ENCODE peak calls at places on chromosomes 5 and 9, in five cellular contexts. Z, C, H, Y and F are unnamed samples.

GRCh38 chr5:16418471-16418922 is 47.1 kb downstream of the ZNF622 start:
- DNase-seq in Z (no peak), C (no peak), H (peak), Y (no peak), F (no peak)

GRCh38 chr9:5025416-5025815 is 40.3 kb downstream of the JAK2 start:
- DNase-seq in Z (no peak), C (no peak), H (no peak), Y (no peak), F (no peak)

GRCh38 chr5:126267435-126267834 is 155.8 kb upstream of the GRAMD2B start:
- DNase-seq in Z (no peak), C (no peak), H (no peak), Y (no peak), F (no peak)

GRCh38 chr9:98372077-98372812 is 116.8 kb upstream of the TBC1D2 start:
- DNase-seq in Z (no peak), C (no peak), H (no peak), Y (no peak), F (no peak)

GRCh38 chr5:167953151-167953788 is 338.2 kb upstream of the WWC1 start:
- DNase-seq in Z (no peak), C (no peak), H (no peak), Y (peak), F (no peak)

GRCh38 chr9:16816006-16816405 is 54.5 kb downstream of the BNC2 start:
- DNase-seq in Z (no peak), C (no peak), H (peak), Y (no peak), F (no peak)

GRCh38 chr5:58922392-58923171 is 339.7 kb downstream of the RAB3C start:
- DNase-seq in Z (no peak), C (no peak), H (no peak), Y (no peak), F (no peak)

GRCh38 chr5:35694481-35694880 is 76.8 kb downstream of the SPEF2 start:
- DNase-seq in Z (no peak), C (no peak), H (no peak), Y (no peak), F (no peak)

GRCh38 chr5:5418006-5418405 is 4.5 kb upstream of the ICE1 start:
- DNase-seq in Z (no peak), C (no peak), H (no peak), Y (no peak), F (no peak)

GRCh38 chr5:6383376-6383775 is 5.0 kb upstream of the MED10 start:
- DNase-seq in Z (no peak), C (no peak), H (peak), Y (no peak), F (no peak)

GRCh38 chr5:18043344-18043743 is 409.1 kb downstream of the TAF11L14 start:
- DNase-seq in Z (no peak), C (no peak), H (no peak), Y (no peak), F (no peak)

GRCh38 chr5:34452170-34452828 is 203.8 kb upstream of the RAI14 start:
- DNase-seq in Z (no peak), C (no peak), H (peak), Y (no peak), F (no peak)

GRCh38 chr9:100104314-100104713 is 5.3 kb downstream of the INVS start:
- DNase-seq in Z (no peak), C (no peak), H (no peak), Y (no peak), F (no peak)

GRCh38 chr5:157442989-157443619 is 16.9 kb upstream of the NIPAL4 start:
- DNase-seq in Z (no peak), C (no peak), H (no peak), Y (no peak), F (no peak)

GRCh38 chr9:99400184-99400731 is 178.2 kb downstream of the SEC61B start:
- DNase-seq in Z (no peak), C (no peak), H (no peak), Y (no peak), F (no peak)

GRCh38 chr5:157659886-157660660 is 7.8 kb upstream of the SOX30 start:
- DNase-seq in Z (no peak), C (no peak), H (no peak), Y (no peak), F (no peak)

GRCh38 chr5:152723482-152723881 is 318.4 kb upstream of the NMUR2 start:
- DNase-seq in Z (no peak), C (no peak), H (no peak), Y (no peak), F (no peak)

GRCh38 chr5:154367101-154367500 is 78.7 kb upstream of the SAP30L start:
- DNase-seq in Z (no peak), C (no peak), H (no peak), Y (no peak), F (no peak)

GRCh38 chr9:123724211-123724831 is 205.6 kb downstream of the DENND1A start:
- DNase-seq in Z (no peak), C (no peak), H (peak), Y (no peak), F (no peak)

GRCh38 chr9:119370816-119371215 is 1.6 kb upstream of the BRINP1 start:
- DNase-seq in Z (no peak), C (peak), H (no peak), Y (peak), F (no peak)

GRCh38 chr5:139655727-139656271 is 7.7 kb downstream of the CXXC5 start:
- DNase-seq in Z (no peak), C (no peak), H (no peak), Y (no peak), F (no peak)

GRCh38 chr5:424259-425110 is 18.5 kb upstream of the EXOC3 start:
- DNase-seq in Z (no peak), C (peak), H (no peak), Y (no peak), F (peak)

GRCh38 chr5:153969563-153969895 is 69.2 kb downstream of the FAM114A2 start:
- DNase-seq in Z (no peak), C (no peak), H (no peak), Y (no peak), F (no peak)

GRCh38 chr9:109908459-109909390 is 128.7 kb downstream of the PALM2AKAP2 start:
- DNase-seq in Z (no peak), C (no peak), H (no peak), Y (no peak), F (no peak)

GRCh38 chr5:141992349-141992963 is 20.4 kb downstream of the GNPDA1 start:
- DNase-seq in Z (peak), C (no peak), H (peak), Y (peak), F (no peak)

GRCh38 chr9:7177383-7177782 is 419.6 kb downstream of the KDM4C start:
- DNase-seq in Z (no peak), C (no peak), H (no peak), Y (no peak), F (no peak)

GRCh38 chr9:114905160-114905940 is 25.0 kb downstream of the TNFSF8 start:
- DNase-seq in Z (no peak), C (no peak), H (peak), Y (no peak), F (no peak)

GRCh38 chr9:26951794-26952193 is 4.4 kb upstream of the IFT74 start:
- DNase-seq in Z (no peak), C (no peak), H (no peak), Y (no peak), F (no peak)

GRCh38 chr9:129486496-129487306 is 134.2 kb downstream of the C9orf50 start:
- DNase-seq in Z (no peak), C (no peak), H (no peak), Y (no peak), F (no peak)

GRCh38 chr9:132585954-132586829 is 3.8 kb downstream of the BARHL1 start:
- DNase-seq in Z (no peak), C (no peak), H (no peak), Y (no peak), F (no peak)

GRCh38 chr5:151671979-151672378 is 14.7 kb downstream of the SPARC start:
- DNase-seq in Z (no peak), C (no peak), H (no peak), Y (no peak), F (no peak)

GRCh38 chr5:173271371-173271770 is 36.4 kb upstream of the NKX2-5 start:
- DNase-seq in Z (no peak), C (no peak), H (no peak), Y (no peak), F (no peak)

GRCh38 chr9:2050236-2050635 is 35.1 kb downstream of the SMARCA2 start:
- DNase-seq in Z (no peak), C (no peak), H (no peak), Y (no peak), F (no peak)